ENCODE peak calls at places on chromosomes 12 and 14, in five cellular contexts. S, V, F, T and P are unnamed samples.

GRCh38 chr14:59461891-59462290 is 3.3 kb downstream of the GPR135 start:
- DNase-seq in V (no peak), F (no peak), T (no peak), S (no peak), P (no peak)

GRCh38 chr14:58812050-58812690 is 174.4 kb downstream of the DACT1 start:
- DNase-seq in V (no peak), F (no peak), S (no peak), T (no peak), P (no peak)

GRCh38 chr12:55720894-55721444 is 776 bp downstream of the RDH5 start:
- DNase-seq in S (peak; percentile 66), F (no peak), T (peak; percentile 55), V (no peak), P (no peak)

GRCh38 chr14:29868000-29868399 is 59.6 kb downstream of the PRKD1 start:
- DNase-seq in S (no peak), F (no peak), T (no peak), V (no peak), P (no peak)

GRCh38 chr12:3820122-3820521 is 53.1 kb downstream of the PARP11 start:
- DNase-seq in F (no peak), T (peak; percentile 24), V (no peak), S (no peak), P (no peak)

GRCh38 chr14:79822034-79822433 is 389.3 kb downstream of the DIO2 start:
- DNase-seq in T (no peak), S (no peak), F (no peak), V (no peak), P (no peak)

GRCh38 chr12:3135522-3136461 is 58.6 kb downstream of the TSPAN9 start:
- DNase-seq in T (peak; percentile 73), F (peak; percentile 75), S (peak; percentile 61), V (peak; percentile 58), P (peak; percentile 20)

GRCh38 chr12:123150804-123151678 is at the start of gene PITPNM2:
- DNase-seq in T (no peak), V (no peak), F (peak; percentile 86), S (no peak), P (no peak)

GRCh38 chr12:110100315-110100970 is 23.7 kb upstream of the IFT81 start:
- DNase-seq in F (peak; percentile 64), V (peak; percentile 44), S (peak; percentile 48), T (peak; percentile 70), P (peak; percentile 93)

GRCh38 chr12:78392918-78393317 is 471.7 kb upstream of the SYT1 start:
- DNase-seq in S (no peak), F (no peak), V (no peak), T (no peak), P (no peak)

GRCh38 chr12:48451372-48451771 is 21.0 kb upstream of the ANP32D start:
- DNase-seq in S (no peak), T (no peak), V (no peak), F (no peak), P (no peak)

GRCh38 chr12:64779349-64779974 is 20.3 kb upstream of the GNS start:
- DNase-seq in S (no peak), T (no peak), V (no peak), F (no peak), P (no peak)

GRCh38 chr12:129854591-129854990 is 49.2 kb downstream of the TMEM132D start:
- DNase-seq in T (no peak), V (no peak), S (no peak), F (no peak), P (no peak)

GRCh38 chr12:80264386-80264785 is 165.0 kb downstream of the OTOGL start:
- DNase-seq in S (no peak), F (no peak), V (no peak), T (no peak), P (no peak)

GRCh38 chr12:76820888-76821482 is 57.1 kb downstream of the ZDHHC17 start:
- DNase-seq in T (peak; percentile 35), V (peak; percentile 5), F (peak; percentile 23), S (peak; percentile 7), P (no peak)

GRCh38 chr12:22626429-22626828 is 1.5 kb downstream of the ETNK1 start:
- DNase-seq in S (no peak), F (no peak), T (no peak), V (no peak), P (peak; percentile 20)

GRCh38 chr12:3041558-3042164 is 35.5 kb upstream of the TSPAN9 start:
- DNase-seq in F (peak; percentile 78), S (peak; percentile 69), T (peak; percentile 81), V (peak; percentile 34), P (peak; percentile 15)

GRCh38 chr12:33628087-33628486 is 188.5 kb upstream of the SYT10 start:
- DNase-seq in V (no peak), S (no peak), F (no peak), T (no peak), P (no peak)

GRCh38 chr12:21340406-21340805 is 5.7 kb upstream of the SLCO1A2 start:
- DNase-seq in T (no peak), S (no peak), V (no peak), F (no peak), P (no peak)

DNA sequence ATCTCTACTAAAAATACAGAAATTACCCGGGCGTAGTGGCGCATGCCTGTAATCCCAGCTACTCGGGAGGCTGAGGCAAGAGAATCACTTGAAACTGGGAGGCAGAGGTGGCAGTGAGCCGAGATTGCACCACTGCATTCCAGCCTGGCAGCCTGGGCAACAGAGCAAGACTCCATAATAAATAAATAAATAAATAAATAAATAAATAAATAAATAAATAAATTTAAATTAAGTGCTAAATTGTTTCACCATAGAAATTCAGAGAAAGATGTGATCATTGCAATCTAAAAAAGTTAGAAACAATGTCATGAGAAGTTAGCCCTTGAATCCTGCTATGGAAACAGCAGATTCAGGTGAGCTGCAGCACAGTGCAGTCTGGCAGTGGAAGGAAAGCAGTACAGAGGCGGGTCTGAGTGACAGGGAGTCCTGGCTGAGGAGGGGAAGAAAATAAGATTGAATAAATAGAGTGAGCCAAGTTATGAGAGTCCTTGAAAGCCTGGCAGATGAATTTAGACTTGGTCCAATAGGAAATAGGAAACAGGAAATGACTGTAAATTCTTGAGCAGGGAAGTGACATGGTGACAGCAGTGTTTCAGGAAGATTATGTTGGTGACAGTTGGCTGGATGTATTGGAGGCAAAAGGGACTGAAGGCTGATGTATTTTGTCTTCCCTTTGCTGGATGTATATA is 241.5 kb downstream of the GXYLT1 start:
- DNase-seq in T (no peak), F (no peak), V (no peak), S (no peak), P (no peak)
- TF ChIP-seq SRF in T (no peak), F (no peak), V (no peak), S (no peak), P (no peak)

DNA sequence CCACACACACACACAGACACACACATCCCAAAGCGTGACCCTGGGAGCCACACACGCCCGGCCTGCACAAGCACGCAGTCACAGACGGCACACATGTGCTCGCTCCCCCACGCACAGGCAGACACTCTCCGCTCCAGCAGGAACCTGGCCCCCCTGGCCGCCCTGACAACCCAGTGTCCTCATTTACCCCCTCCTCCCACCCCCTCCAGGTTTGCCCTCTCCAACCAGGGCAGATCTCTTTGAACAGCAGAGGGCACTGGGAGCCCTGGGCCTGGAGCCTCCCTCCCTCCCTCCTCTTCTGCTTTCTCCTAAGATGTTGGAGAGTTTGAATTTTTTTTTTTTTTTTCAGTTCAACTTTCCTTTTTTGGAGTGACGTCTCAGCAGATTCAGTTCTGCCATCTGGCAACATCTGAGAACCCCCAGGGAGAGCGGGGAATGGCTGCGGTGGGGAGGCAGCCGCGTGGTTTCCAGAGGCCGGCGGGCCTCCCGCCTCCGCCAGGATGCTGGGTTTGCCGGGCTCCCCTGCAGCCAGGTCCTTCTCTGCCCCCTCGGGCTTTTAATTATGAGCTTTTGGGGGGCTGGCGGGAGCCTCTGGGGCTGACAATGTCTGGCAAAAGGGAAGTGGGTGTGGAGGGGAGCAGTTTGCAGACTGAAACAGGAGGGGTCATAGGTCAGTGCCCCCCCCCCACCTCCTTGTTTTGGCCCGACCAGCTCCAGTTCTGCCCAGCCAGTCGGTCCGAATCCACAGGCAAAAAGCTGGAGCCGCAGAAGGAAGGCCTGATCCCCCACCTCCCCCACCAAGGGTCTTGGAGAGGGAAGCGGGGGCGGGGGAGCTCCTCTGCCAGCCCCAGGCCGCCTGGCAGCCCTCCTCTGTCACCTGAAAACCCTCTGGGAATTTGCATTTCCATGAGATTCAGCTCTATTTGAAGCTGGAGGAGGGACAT is 1.3 kb upstream of the NCOR2 start:
- DNase-seq in T (no peak), V (peak; percentile 63), S (no peak), F (no peak), P (peak; percentile 53)
- TF ChIP-seq SRF in T (no peak), V (no peak), S (no peak), F (no peak), P (peak; percentile 49)

GRCh38 chr12:108694812-108695278 is 36.5 kb downstream of the CORO1C start:
- DNase-seq in V (no peak), T (no peak), S (no peak), F (peak; percentile 64), P (no peak)

GRCh38 chr12:108697905-108698304 is 33.4 kb downstream of the CORO1C start:
- DNase-seq in T (no peak), S (no peak), V (no peak), F (no peak), P (no peak)

GRCh38 chr12:108693781-108694180 is 37.5 kb downstream of the CORO1C start:
- DNase-seq in S (no peak), V (no peak), F (no peak), T (no peak), P (no peak)

GRCh38 chr12:108696996-108697290 is 34.4 kb downstream of the CORO1C start:
- DNase-seq in S (no peak), V (no peak), F (no peak), T (no peak), P (no peak)

DNA sequence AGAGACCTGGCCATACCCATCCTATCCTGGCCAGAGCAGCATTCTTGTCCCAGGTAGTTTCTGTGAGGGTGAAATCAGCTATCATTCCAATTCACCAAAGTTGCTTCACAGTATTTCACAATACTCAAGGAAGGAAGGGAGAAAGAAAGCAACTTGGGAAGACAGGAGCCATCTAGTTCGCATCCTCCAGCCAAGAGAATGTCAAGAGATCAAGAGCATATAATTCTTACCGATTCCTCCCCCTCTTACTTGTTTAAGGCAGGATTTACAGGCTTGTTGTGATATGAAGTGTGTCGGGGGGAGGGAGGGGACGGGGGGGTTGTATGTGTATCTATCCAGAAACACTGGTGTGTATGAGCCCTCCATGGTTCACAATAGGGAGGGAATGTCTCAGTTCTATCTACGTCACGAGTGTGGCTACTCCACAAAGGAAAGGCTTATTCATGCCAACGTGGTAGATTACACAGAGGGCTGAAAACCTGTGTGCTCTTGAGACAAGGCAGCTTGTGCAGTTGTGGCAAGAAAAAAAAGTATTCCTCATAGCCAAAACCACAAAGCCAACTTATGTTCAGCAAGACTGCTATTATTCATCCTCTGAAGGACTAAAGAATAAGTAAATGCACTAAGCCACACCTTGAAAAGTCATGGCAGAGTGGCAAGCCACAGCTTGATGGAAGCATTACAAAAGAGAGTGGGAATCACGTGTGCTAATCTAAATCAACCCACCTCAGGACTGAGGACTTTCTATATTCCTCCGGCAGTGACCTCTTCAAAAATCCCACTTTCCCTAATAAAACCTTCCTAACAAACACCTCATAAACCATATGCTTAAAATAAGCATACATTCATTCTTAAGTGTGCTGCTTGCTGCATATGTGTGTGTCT is 35.0 kb downstream of the CORO1C start:
- DNase-seq in S (no peak), F (peak; percentile 58), V (no peak), T (no peak), P (no peak)
- TF ChIP-seq SRF in S (no peak), F (no peak), V (no peak), T (no peak), P (no peak)

DNA sequence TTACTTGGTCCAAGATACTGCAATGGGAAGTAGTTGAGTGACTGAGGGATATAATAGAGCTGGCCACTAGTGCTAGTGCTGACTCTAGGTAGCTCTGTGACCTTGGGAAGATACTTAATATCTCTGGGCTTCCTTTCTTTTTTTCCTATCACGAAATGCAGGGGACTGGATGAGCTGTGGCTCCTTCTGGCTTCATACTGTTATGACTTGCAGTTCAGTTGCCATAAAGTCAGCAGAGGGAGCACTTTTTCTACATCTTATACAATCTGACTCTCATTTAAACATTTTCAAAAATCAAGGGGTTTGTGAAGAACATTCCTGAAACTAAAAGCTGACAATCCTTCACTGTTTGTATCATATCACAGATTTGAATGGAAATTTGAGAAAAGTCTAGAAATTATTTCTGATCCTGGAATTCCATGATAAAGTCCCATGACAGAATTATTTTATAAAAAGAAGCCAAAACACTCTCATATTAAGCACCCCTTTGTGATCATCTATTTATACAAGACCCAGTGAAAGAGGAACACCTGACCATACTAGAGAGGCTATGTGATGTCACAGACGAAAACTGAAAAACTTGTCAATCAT is 5.4 kb downstream of the BHLHE41 start:
- DNase-seq in T (peak; percentile 24), S (peak; percentile 51), F (peak; percentile 15), V (no peak), P (no peak)
- TF ChIP-seq SRF in T (no peak), S (no peak), F (no peak), V (no peak), P (no peak)